ENCODE peak calls at places on chromosomes 16 and 17, in seven cellular contexts. J is fibroblast of the aortic adventitia, U is Caco-2, H is thoracic aorta, P is fibroblast of mammary gland, X is GM23338, A is right atrium auricular region. Y is an unnamed sample.
A peak's percentile ranks its signal among the peaks of the same experiment; 100 is the strongest.

GRCh38 chr16:89711601-89712475 is 8.9 kb downstream of the VPS9D1 start:
- DNase-seq in J (peak; percentile 37), A (no peak), P (peak; percentile 66), X (peak; percentile 82), U (peak; percentile 85), H (no peak), Y (peak; percentile 64)

GRCh38 chr17:43702636-43703035 is 40.9 kb upstream of the MEOX1 start:
- DNase-seq in J (no peak), A (no peak), H (no peak), X (peak; percentile 83), U (peak; percentile 50), P (peak; percentile 38), Y (no peak)

GRCh38 chr16:86772231-86772510 is 193.8 kb downstream of the FOXL1 start:
- DNase-seq in P (peak; percentile 69), A (no peak), H (no peak), U (no peak), X (no peak), J (no peak), Y (peak; percentile 74)

GRCh38 chr17:62186841-62187240 is 121.8 kb upstream of the MED13 start:
- DNase-seq in A (no peak), P (no peak), X (no peak), H (no peak), J (no peak), U (no peak), Y (no peak)

GRCh38 chr16:57618306-57619132 is 9.9 kb upstream of the ADGRG1 start:
- DNase-seq in P (no peak), A (no peak), J (no peak), U (peak; percentile 64), X (no peak), H (no peak), Y (no peak)

GRCh38 chr16:47905771-47906170 is 250.0 kb downstream of the ABCC12 start:
- DNase-seq in U (no peak), A (no peak), P (peak; percentile 8), J (no peak), X (no peak), H (no peak), Y (no peak)

GRCh38 chr16:55505333-55506015 is 3.4 kb upstream of the LPCAT2 start:
- DNase-seq in P (no peak), A (no peak), H (no peak), X (no peak), J (no peak), U (no peak), Y (no peak)

GRCh38 chr17:60825351-60825750 is 147.7 kb downstream of the BCAS3 start:
- DNase-seq in X (no peak), J (no peak), A (no peak), P (no peak), H (no peak), U (no peak), Y (no peak)

DNA sequence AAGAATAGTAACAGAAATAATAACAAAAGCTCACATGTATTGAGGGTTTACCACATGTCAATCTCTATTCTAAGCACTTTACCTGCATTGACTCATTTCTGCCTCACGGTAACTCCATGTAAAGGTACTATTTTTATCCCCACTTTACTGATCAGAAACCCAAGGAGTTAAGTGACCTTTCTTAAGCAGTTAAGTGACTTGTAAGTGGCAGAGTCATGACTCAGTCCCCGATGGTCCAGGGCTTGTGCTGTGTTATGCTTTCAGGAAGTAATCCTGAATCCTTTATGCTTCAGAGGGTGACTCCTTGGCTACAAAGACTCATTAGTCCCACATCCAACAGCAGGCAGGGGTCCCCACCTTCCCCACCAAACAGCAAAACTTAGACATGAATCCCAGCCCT is 66.5 kb downstream of the MRM1 start:
- DNase-seq in P (no peak), J (no peak), H (no peak), A (no peak), X (no peak), U (no peak), Y (no peak)
- H3K4me3 ChIP-seq in P (no peak overlapping the region), J (no peak overlapping the region), H (no peak overlapping the region), A (no peak overlapping the region), X (no peak overlapping the region), U (no peak overlapping the region), Y (no peak overlapping the region)

GRCh38 chr16:83115491-83116232 is 488.9 kb downstream of the CDH13 start:
- DNase-seq in X (no peak), A (no peak), U (peak; percentile 10), H (no peak), P (no peak), J (no peak), Y (no peak)

GRCh38 chr16:83116274-83116892 is 489.6 kb downstream of the CDH13 start:
- DNase-seq in P (peak; percentile 47), A (no peak), J (peak; percentile 64), U (no peak), H (no peak), X (peak; percentile 39), Y (no peak)

GRCh38 chr16:83113811-83114210 is 487.0 kb downstream of the CDH13 start:
- DNase-seq in A (no peak), H (no peak), X (no peak), P (no peak), J (no peak), U (no peak), Y (no peak)

GRCh38 chr16:83110221-83110768 is 483.5 kb downstream of the CDH13 start:
- DNase-seq in U (no peak), J (no peak), P (no peak), X (no peak), H (no peak), A (no peak), Y (peak; percentile 14)

GRCh38 chr16:83113317-83113716 is 486.5 kb downstream of the CDH13 start:
- DNase-seq in H (no peak), X (peak; percentile 66), U (peak; percentile 56), A (no peak), J (peak; percentile 18), P (peak; percentile 17), Y (no peak)
- TF ChIP-seq CTCF in H (no peak), X (peak; percentile 84), U (peak; percentile 81), A (peak; percentile 33), J (peak; percentile 49), P (peak; percentile 43), Y (peak; percentile 51)

DNA sequence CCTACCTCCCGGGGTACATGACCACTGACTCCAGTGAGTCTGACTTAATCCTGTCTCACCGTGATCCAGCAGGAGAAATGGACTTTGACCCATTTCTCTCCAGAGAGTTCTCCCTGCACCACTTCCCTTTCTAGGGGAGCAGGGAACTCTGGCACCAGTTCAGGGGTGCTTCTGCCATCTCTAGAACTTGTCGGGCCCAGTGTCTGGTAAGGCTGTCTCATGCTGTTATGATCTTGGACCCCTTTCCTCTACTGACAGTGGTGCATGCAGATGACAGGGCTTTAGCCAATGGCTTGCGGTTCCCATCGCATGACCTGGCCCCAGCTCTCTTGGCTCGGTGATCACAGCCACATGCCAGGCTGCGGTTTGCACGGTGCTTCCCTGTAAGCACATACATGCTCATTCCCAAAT is 62.0 kb downstream of the SLC39A11 start:
- DNase-seq in H (no peak), P (peak; percentile 60), U (no peak), X (no peak), A (no peak), J (peak; percentile 31), Y (peak; percentile 63)
- H3K4me3 ChIP-seq in H (no peak overlapping the region), P (no peak overlapping the region), U (no peak overlapping the region), X (no peak overlapping the region), A (no peak overlapping the region), J (no peak overlapping the region), Y (no peak overlapping the region)

DNA sequence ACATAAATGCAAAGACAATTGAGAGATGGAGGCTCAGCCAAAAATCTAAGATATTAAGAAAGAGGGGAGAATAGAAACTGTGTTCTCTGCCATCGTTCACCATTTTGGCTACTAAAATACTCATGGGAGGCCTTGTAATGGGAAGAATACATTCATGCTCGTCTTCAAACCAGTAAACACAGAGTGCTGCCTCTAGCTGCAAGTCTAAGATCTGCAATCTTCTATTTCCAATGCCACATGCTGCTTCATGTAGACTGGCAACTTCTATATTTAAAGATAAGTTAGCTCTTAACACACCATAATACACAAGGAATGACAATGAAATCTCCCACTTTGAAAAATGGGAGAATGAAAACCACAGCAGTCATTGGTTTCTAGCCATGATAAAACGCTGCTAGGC is 387.3 kb downstream of the HS3ST3B1 start:
- DNase-seq in J (no peak), A (no peak), P (peak; percentile 14), H (no peak), X (peak; percentile 34), U (no peak), Y (no peak)
- TF ChIP-seq CTCF in J (no peak), A (no peak), P (peak; percentile 31), H (no peak), X (peak; percentile 51), U (peak; percentile 13), Y (no peak)

GRCh38 chr17:18254888-18255649 is 3.5 kb downstream of the FLII start:
- DNase-seq in U (no peak), H (no peak), A (no peak), X (no peak), J (no peak), P (no peak), Y (no peak)

GRCh38 chr17:18257747-18258355 is 687 bp downstream of the FLII start:
- DNase-seq in X (peak; percentile 75), H (peak; percentile 77), U (peak; percentile 83), A (peak; percentile 91), P (peak; percentile 77), J (peak; percentile 56), Y (peak; percentile 84)

GRCh38 chr17:18256351-18256750 is 2.2 kb downstream of the FLII start:
- DNase-seq in P (no peak), A (no peak), H (no peak), J (no peak), U (no peak), X (no peak), Y (no peak)

GRCh38 chr17:18257268-18257681 is 1.3 kb downstream of the FLII start:
- DNase-seq in A (no peak), J (no peak), U (no peak), X (peak; percentile 78), H (no peak), P (no peak), Y (no peak)

GRCh38 chr17:18256776-18257175 is 1.8 kb downstream of the FLII start:
- DNase-seq in J (no peak), U (no peak), H (no peak), A (no peak), X (no peak), P (no peak), Y (no peak)
- H3K4me3 ChIP-seq in J (peak overlapping the region; percentile 89), U (no peak overlapping the region), H (peak overlapping the region; percentile 98), A (peak overlapping the region; percentile 98), X (peak overlapping the region; percentile 88), P (no peak overlapping the region), Y (peak overlapping the region; percentile 92)

DNA sequence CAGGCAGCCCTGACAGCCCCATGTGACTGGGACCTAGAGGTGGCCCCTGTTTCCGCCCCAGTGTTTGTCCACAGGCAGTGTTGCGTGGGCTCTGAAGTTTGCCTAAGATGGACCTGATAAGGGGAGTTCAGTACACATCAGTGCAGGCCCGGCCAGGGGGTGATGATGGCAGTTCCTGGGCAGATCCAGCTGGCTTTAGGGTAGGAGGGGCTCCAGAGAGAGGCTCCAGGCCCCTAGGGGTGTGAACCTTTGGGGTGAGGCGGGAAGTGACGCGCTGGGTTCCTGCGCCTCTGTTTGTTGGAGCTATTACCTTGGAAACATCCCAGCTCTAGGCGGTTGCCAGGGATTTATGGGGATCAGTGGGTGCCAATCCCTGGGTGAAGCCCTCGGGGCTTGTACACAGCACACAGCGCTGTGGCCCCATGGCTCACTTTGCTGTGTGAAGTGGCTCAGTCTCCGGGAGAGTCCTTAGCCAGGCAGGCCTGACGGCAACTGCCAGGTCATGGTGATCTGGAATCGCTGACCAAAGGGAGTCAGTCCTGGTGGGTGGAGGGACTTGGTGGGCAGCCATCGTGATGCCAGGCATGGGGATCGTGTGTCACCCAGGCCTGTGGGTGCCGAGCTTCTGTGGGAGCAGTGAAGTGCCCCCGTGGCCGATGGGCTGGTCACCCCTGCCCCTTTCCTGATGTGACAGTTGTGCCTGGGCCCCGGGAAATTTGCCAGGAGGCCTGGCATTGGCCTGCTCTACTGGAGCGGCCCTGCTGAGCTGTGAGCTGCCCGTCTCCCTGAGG is 146.1 kb downstream of the SEC14L1 start:
- DNase-seq in A (no peak), P (no peak), X (no peak), U (peak; percentile 63), H (no peak), J (no peak), Y (no peak)
- TF ChIP-seq CTCF in A (no peak), P (no peak), X (no peak), U (no peak), H (no peak), J (no peak), Y (no peak)